ENCODE peak calls at places on chromosomes 13 and 19, in five cellular contexts. Y, A, Z, R and D are unnamed samples. For H3K36me3 and H3K27me3, the result is how much of the 10 kb centered on the place peaks cover.

GRCh38 chr19:10238172-10238783 is 7.1 kb upstream of the S1PR2 start:
- DNase-seq in Y (no peak), A (no peak), Z (peak), R (peak), D (no peak)

GRCh38 chr19:45352062-45352461 is 11.5 kb downstream of the KLC3 start:
- DNase-seq in Y (no peak), A (no peak), Z (no peak), R (no peak), D (no peak)

GRCh38 chr19:5086232-5086631 is 117.3 kb downstream of the KDM4B start:
- DNase-seq in Y (no peak), A (no peak), Z (no peak), R (no peak), D (no peak)

GRCh38 chr19:33300016-33300981 is 2.0 kb downstream of the CEBPA start:
- DNase-seq in Y (no peak), A (peak), Z (no peak), R (no peak), D (peak)

GRCh38 chr19:948842-949496 is 23.1 kb downstream of the ARID3A start:
- DNase-seq in Y (no peak), A (no peak), Z (no peak), R (no peak), D (no peak)

GRCh38 chr13:42405665-42406390 is 133.9 kb downstream of the AKAP11 start:
- DNase-seq in Y (no peak), A (no peak), Z (no peak), R (peak), D (no peak)

GRCh38 chr19:35991731-35992450 is 3.1 kb upstream of the SDHAF1 start:
- DNase-seq in Y (no peak), A (no peak), Z (no peak), R (peak), D (no peak)

GRCh38 chr13:33953203-33953602 is 135.3 kb downstream of the RFC3 start:
- DNase-seq in Y (no peak), A (no peak), Z (no peak), R (peak), D (no peak)

GRCh38 chr13:76523740-76524382 is 362.3 kb downstream of the KCTD12 start:
- DNase-seq in Y (no peak), A (no peak), Z (no peak), R (peak), D (no peak)

GRCh38 chr19:33446156-33446917 is 72.8 kb downstream of the CEBPG start:
- DNase-seq in Y (no peak), A (no peak), Z (no peak), R (peak), D (no peak)

GRCh38 chr19:45179063-45179847 is 671 bp downstream of the BLOC1S3 start:
- DNase-seq in Y (peak), A (peak), Z (no peak), R (peak), D (peak)

GRCh38 chr19:5870986-5871394 is 650 bp upstream of the FUT5 start:
- DNase-seq in Y (no peak), A (peak), Z (no peak), R (no peak), D (no peak)

GRCh38 chr13:99083976-99084375 is 106.1 kb upstream of the DOCK9 start:
- DNase-seq in Y (no peak), A (no peak), Z (no peak), R (no peak), D (no peak)

GRCh38 chr13:105565328-105565727 is 970.1 kb downstream of the EFNB2 start:
- DNase-seq in Y (no peak), A (no peak), Z (no peak), R (peak), D (no peak)

GRCh38 chr19:51467864-51468544 is 9.8 kb upstream of the SIGLEC8 start:
- DNase-seq in Y (no peak), A (no peak), Z (no peak), R (no peak), D (no peak)

GRCh38 chr13:105471683-105472082 is 1063.8 kb downstream of the EFNB2 start:
- DNase-seq in Y (no peak), A (no peak), Z (no peak), R (peak), D (no peak)

GRCh38 chr19:56837492-56837891 is 3.0 kb downstream of the PEG3 start:
- DNase-seq in Y (no peak), A (peak), Z (peak), R (no peak), D (peak)

GRCh38 chr19:56836059-56836458 is 4.5 kb downstream of the PEG3 start:
- DNase-seq in Y (no peak), A (no peak), Z (no peak), R (no peak), D (no peak)

GRCh38 chr19:56838680-56838929 is 1.9 kb downstream of the PEG3 start:
- DNase-seq in Y (no peak), A (no peak), Z (no peak), R (no peak), D (no peak)

GRCh38 chr19:56837892-56838679 is 2.4 kb downstream of the PEG3 start:
- DNase-seq in Y (no peak), A (peak), Z (peak), R (no peak), D (peak)

DNA sequence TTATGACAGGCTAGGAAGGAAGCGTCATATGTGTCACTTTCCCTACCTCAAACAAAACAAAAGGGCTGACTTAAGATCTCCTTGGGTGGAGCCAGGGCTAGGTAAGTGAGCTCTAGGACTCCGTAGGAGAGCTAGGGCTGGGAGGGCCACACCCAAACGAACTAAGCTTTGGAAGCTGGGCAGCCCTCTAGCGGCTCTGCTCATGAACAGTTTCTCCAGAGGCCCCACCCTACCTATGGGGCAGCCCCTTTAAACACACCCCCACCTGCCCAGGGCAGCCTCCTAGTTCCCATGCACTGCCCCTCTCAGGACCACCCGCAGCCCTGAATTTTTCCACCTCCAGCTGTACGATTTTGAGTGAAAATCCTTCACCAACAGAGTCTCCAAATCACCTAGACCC is 3.5 kb downstream of the PEG3 start:
- DNase-seq in Y (no peak), A (peak), Z (peak), R (no peak), D (peak)
- H3K4me3 ChIP-seq in Y (no peak), A (peak), Z (no peak), R (no peak), D (no peak)

DNA sequence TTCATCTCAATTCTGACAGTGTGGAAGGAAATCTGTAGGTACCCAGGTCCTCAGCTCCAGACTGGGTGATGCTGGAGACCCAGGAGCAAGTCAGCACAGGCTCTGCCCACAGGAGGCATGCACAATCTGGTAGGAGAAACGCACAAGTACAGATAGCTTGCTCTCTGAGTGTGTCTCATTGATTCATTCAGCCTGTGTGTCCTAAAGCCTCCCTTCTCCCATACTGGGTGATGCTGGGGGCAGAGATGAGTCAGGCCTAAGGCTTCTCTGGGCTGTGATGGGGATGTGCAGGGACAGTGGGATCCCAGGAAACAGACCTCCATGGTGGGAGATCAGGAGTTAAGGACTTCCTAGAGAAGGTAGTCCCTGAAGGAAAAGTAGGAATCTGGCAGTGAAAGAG is 6.8 kb downstream of the ZNF526 start:
- DNase-seq in Y (no peak), A (no peak), Z (no peak), R (no peak), D (no peak)
- H3K36me3 ChIP-seq in Y (under half), A (half or more), Z (under half), R (under half), D (under half)

GRCh38 chr19:47429140-47429793 is 9.9 kb upstream of the MEIS3 start:
- DNase-seq in Y (no peak), A (no peak), Z (no peak), R (no peak), D (peak)
- H3K27me3 ChIP-seq in Y (under half), A (under half), Z (under half), R (under half), D (under half)

GRCh38 chr13:20136781-20137703 is 23.8 kb downstream of the GJA3 start:
- DNase-seq in Y (peak), A (peak), Z (no peak), R (peak), D (peak)
- H3K4me3 ChIP-seq in Y (peak), A (no peak), Z (no peak), R (no peak), D (peak)

GRCh38 chr19:15118789-15119494 is 11.7 kb downstream of the SYDE1 start:
- DNase-seq in Y (no peak), A (no peak), Z (no peak), R (no peak), D (peak)

GRCh38 chr19:15122331-15123030 is 15.3 kb downstream of the SYDE1 start:
- DNase-seq in Y (no peak), A (no peak), Z (no peak), R (no peak), D (peak)

GRCh38 chr19:15118248-15118647 is 11.0 kb downstream of the SYDE1 start:
- DNase-seq in Y (no peak), A (no peak), Z (no peak), R (no peak), D (no peak)

GRCh38 chr19:15123031-15123890 is 16.1 kb downstream of the SYDE1 start:
- DNase-seq in Y (no peak), A (no peak), Z (no peak), R (no peak), D (no peak)

GRCh38 chr19:15120135-15121026 is 13.2 kb downstream of the SYDE1 start:
- DNase-seq in Y (no peak), A (no peak), Z (no peak), R (no peak), D (peak)
- H3K36me3 ChIP-seq in Y (under half), A (under half), Z (under half), R (under half), D (under half)